ENCODE peak calls at places on chromosome X, in seven cellular contexts. P, H, S, Q, I, U and J are unnamed samples.

GRCh38 chrX:119573840-119574393 is 446 bp upstream of the UBE2A start:
- DNase-seq in P (peak), H (no peak), S (no peak), Q (peak), I (peak), U (no peak), J (no peak)

GRCh38 chrX:103215037-103215767 is at the start of gene BEX4:
- DNase-seq in P (peak), H (peak), S (peak), Q (peak), I (peak), U (peak), J (peak)

GRCh38 chrX:12843668-12844279 is 23.1 kb upstream of the TLR7 start:
- DNase-seq in P (no peak), H (no peak), S (no peak), Q (no peak), I (no peak), U (no peak), J (no peak)

GRCh38 chrX:38089173-38089982 is 83.0 kb downstream of the SYTL5 start:
- DNase-seq in P (no peak), H (no peak), S (no peak), Q (no peak), I (no peak), U (no peak), J (no peak)

GRCh38 chrX:42934020-42934701 is 156.2 kb upstream of the PPP1R2C start:
- DNase-seq in P (no peak), H (no peak), S (no peak), Q (no peak), I (no peak), U (no peak), J (no peak)

GRCh38 chrX:72026341-72027023 is 105.2 kb downstream of the RTL5 start:
- DNase-seq in P (no peak), H (no peak), S (no peak), Q (no peak), I (no peak), U (peak), J (no peak)

GRCh38 chrX:38923451-38923969 is 122.3 kb downstream of the MID1IP1 start:
- DNase-seq in P (no peak), H (no peak), S (no peak), Q (no peak), I (no peak), U (no peak), J (no peak)

GRCh38 chrX:71846429-71846828 is 64.2 kb upstream of the NHSL2 start:
- DNase-seq in P (peak), H (no peak), S (no peak), Q (peak), I (no peak), U (no peak), J (no peak)

GRCh38 chrX:108811891-108812290 is 75.5 kb upstream of the IRS4 start:
- DNase-seq in P (no peak), H (no peak), S (no peak), Q (no peak), I (no peak), U (no peak), J (no peak)

GRCh38 chrX:148732743-148733142 is 232.3 kb downstream of the AFF2 start:
- DNase-seq in P (no peak), H (no peak), S (no peak), Q (no peak), I (no peak), U (no peak), J (no peak)

GRCh38 chrX:140157611-140158010 is 192.3 kb upstream of the CXorf66 start:
- DNase-seq in P (peak), H (no peak), S (no peak), Q (peak), I (no peak), U (no peak), J (no peak)

GRCh38 chrX:47297874-47298273 is 65.1 kb downstream of the USP11 start:
- DNase-seq in P (no peak), H (no peak), S (no peak), Q (no peak), I (peak), U (no peak), J (no peak)

GRCh38 chrX:6184900-6185515 is 43.7 kb downstream of the NLGN4X start:
- DNase-seq in P (no peak), H (no peak), S (no peak), Q (no peak), I (no peak), U (no peak), J (no peak)

GRCh38 chrX:40578039-40578438 is 2.7 kb upstream of the ATP6AP2 start:
- DNase-seq in P (no peak), H (no peak), S (no peak), Q (no peak), I (no peak), U (no peak), J (no peak)

GRCh38 chrX:130330706-130331105 is 9.0 kb upstream of the SLC25A14 start:
- DNase-seq in P (peak), H (peak), S (no peak), Q (peak), I (peak), U (no peak), J (no peak)

GRCh38 chrX:107597791-107598190 is 30.5 kb upstream of the PRPS1 start:
- DNase-seq in P (no peak), H (no peak), S (no peak), Q (no peak), I (no peak), U (peak), J (no peak)

GRCh38 chrX:100407784-100408642 is 2.1 kb downstream of the PCDH19 start:
- DNase-seq in P (no peak), H (no peak), S (no peak), Q (no peak), I (no peak), U (no peak), J (no peak)

GRCh38 chrX:53281321-53281822 is at the start of gene IQSEC2:
- DNase-seq in P (peak), H (peak), S (peak), Q (peak), I (peak), U (peak), J (no peak)

GRCh38 chrX:109140463-109140862 is 341.4 kb downstream of the GUCY2F start:
- DNase-seq in P (no peak), H (no peak), S (no peak), Q (no peak), I (no peak), U (no peak), J (no peak)

GRCh38 chrX:31258163-31258562 is 186.3 kb upstream of the FTHL17 start:
- DNase-seq in P (no peak), H (no peak), S (no peak), Q (no peak), I (peak), U (no peak), J (no peak)

GRCh38 chrX:103446665-103447302 is 70.4 kb downstream of the BEX3 start:
- DNase-seq in P (peak), H (no peak), S (no peak), Q (peak), I (peak), U (no peak), J (no peak)

GRCh38 chrX:140765043-140765784 is 55.7 kb downstream of the LINC00632 start:
- DNase-seq in P (peak), H (no peak), S (no peak), Q (peak), I (no peak), U (no peak), J (no peak)

GRCh38 chrX:131675596-131676194 is 131.8 kb downstream of the OR13H1 start:
- DNase-seq in P (peak), H (no peak), S (no peak), Q (peak), I (peak), U (no peak), J (no peak)

GRCh38 chrX:74465424-74465823 is 44.1 kb downstream of the SLC16A2 start:
- DNase-seq in P (peak), H (no peak), S (no peak), Q (peak), I (no peak), U (no peak), J (no peak)
- TF ChIP-seq CTCF in P (peak), H (no peak), S (no peak), Q (peak), I (no peak), U (no peak), J (no peak)

GRCh38 chrX:48512371-48512935 is 3.7 kb downstream of the PORCN start:
- DNase-seq in P (no peak), H (no peak), S (no peak), Q (no peak), I (no peak), U (no peak), J (no peak)

GRCh38 chrX:48509245-48509590 is 426 bp downstream of the PORCN start:
- DNase-seq in P (no peak), H (no peak), S (no peak), Q (no peak), I (no peak), U (no peak), J (no peak)

GRCh38 chrX:48509619-48510018 is 827 bp downstream of the PORCN start:
- DNase-seq in P (no peak), H (no peak), S (no peak), Q (no peak), I (no peak), U (no peak), J (no peak)

GRCh38 chrX:48513670-48514069 is 4.9 kb downstream of the PORCN start:
- DNase-seq in P (no peak), H (no peak), S (no peak), Q (no peak), I (no peak), U (no peak), J (no peak)

DNA sequence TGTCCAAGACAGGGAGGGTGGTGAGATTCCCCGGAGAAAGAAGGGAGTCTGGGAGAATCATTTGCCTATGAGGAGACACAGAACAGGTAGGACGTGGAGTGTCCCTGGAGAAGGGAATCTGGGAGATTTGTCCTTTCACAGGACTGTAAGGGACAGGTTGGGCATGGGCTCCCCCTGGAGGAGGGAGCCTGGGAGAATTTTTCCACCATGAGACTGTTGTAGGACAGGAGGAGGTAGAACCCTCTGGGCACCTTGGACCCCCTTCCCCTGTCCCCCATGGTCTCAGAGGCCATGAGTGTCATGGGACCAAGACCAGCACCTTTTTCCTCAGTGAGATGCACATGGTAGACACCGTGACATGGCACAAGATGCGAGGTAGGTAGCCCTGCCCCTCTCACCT is 2.8 kb downstream of the PORCN start:
- DNase-seq in P (peak), H (peak), S (no peak), Q (no peak), I (no peak), U (no peak), J (no peak)
- TF ChIP-seq CTCF in P (peak), H (no peak), S (no peak), Q (peak), I (no peak), U (no peak), J (peak)

DNA sequence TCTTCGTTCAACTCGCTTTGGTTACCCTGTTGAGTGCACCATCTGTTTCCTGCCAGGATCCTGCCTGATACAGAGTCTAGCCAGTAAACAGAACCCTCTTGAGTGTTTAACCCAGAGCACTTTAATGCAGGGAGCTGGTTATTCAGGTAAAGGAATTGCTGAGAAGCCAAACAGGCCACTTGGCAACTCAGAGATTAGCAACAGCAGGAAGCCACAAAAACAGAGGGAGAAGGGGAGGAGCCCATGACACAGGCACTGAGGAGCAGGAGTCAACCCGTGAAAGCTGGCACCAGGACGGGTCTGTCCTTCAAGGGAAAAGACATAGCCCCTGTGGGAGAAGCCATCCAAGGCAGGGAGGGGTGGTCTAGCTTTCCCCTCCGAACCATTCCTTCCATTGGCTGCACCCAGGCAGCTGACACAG is 641.4 kb downstream of the ZNF674 start:
- DNase-seq in P (no peak), H (no peak), S (no peak), Q (no peak), I (no peak), U (no peak), J (no peak)
- TF ChIP-seq CTCF in P (no peak), H (no peak), S (no peak), Q (no peak), I (no peak), U (no peak), J (no peak)

GRCh38 chrX:143664302-143664701 is 28.4 kb upstream of the SLITRK4 start:
- DNase-seq in P (peak), H (no peak), S (no peak), Q (no peak), I (no peak), U (no peak), J (no peak)
- TF ChIP-seq CTCF in P (peak), H (peak), S (peak), Q (peak), I (peak), U (no peak), J (peak)

GRCh38 chrX:135697614-135698013 is 15.8 kb upstream of the CT45A1 start:
- DNase-seq in P (no peak), H (no peak), S (no peak), Q (no peak), I (no peak), U (no peak), J (no peak)
- TF ChIP-seq CTCF in P (no peak), H (no peak), S (no peak), Q (peak), I (no peak), U (no peak), J (peak)